ENCODE peak calls at places on chromosomes 12 and 14, in four cellular contexts. One of them, this sample, is unnamed.

GRCh38 chr14:21199611-21200570 is 44.0 kb upstream of the OR5AU1 start:
- DNase-seq in heart right ventricle: no peak
- DNase-seq in transverse colon: no peak
- DNase-seq in breast epithelium: no peak
- DNase-seq in this sample: no peak

GRCh38 chr14:67260965-67261364 is 19.7 kb downstream of the PALS1 start:
- DNase-seq in heart right ventricle: no peak
- DNase-seq in transverse colon: no peak
- DNase-seq in breast epithelium: no peak
- DNase-seq in this sample: no peak

GRCh38 chr14:72549848-72550247 is 344.1 kb downstream of the DPF3 start:
- DNase-seq in heart right ventricle: no peak
- DNase-seq in transverse colon: no peak
- DNase-seq in breast epithelium: no peak
- DNase-seq in this sample: no peak

GRCh38 chr12:106645465-106646330 is 62.9 kb downstream of the RFX4 start:
- DNase-seq in heart right ventricle: no peak
- DNase-seq in transverse colon: no peak
- DNase-seq in breast epithelium: no peak
- DNase-seq in this sample: no peak

GRCh38 chr12:132285991-132286681 is 43.3 kb downstream of the GALNT9 start:
- DNase-seq in heart right ventricle: peak
- DNase-seq in transverse colon: peak
- DNase-seq in breast epithelium: peak
- DNase-seq in this sample: no peak

GRCh38 chr14:92108345-92109254 is 2.2 kb upstream of the ATXN3 start:
- DNase-seq in heart right ventricle: no peak
- DNase-seq in transverse colon: no peak
- DNase-seq in breast epithelium: no peak
- DNase-seq in this sample: no peak

GRCh38 chr14:100504372-100505078 is 82.7 kb downstream of the BEGAIN start:
- DNase-seq in heart right ventricle: no peak
- DNase-seq in transverse colon: no peak
- DNase-seq in breast epithelium: no peak
- DNase-seq in this sample: no peak

GRCh38 chr12:113961921-113962710 is 4.0 kb downstream of the RBM19 start:
- DNase-seq in heart right ventricle: no peak
- DNase-seq in transverse colon: no peak
- DNase-seq in breast epithelium: no peak
- DNase-seq in this sample: no peak

GRCh38 chr14:80037349-80037748 is 174.0 kb downstream of the DIO2 start:
- DNase-seq in heart right ventricle: no peak
- DNase-seq in transverse colon: no peak
- DNase-seq in breast epithelium: no peak
- DNase-seq in this sample: no peak

GRCh38 chr14:70660967-70661871 is 19.5 kb downstream of the TTC9 start:
- DNase-seq in heart right ventricle: no peak
- DNase-seq in transverse colon: peak
- DNase-seq in breast epithelium: peak
- DNase-seq in this sample: no peak

GRCh38 chr12:7017870-7018349 is 366 bp downstream of the LPCAT3 start:
- DNase-seq in heart right ventricle: no peak
- DNase-seq in transverse colon: peak
- DNase-seq in breast epithelium: no peak
- DNase-seq in this sample: no peak

GRCh38 chr12:57522887-57523705 is 472 bp downstream of the MBD6 start:
- DNase-seq in heart right ventricle: peak
- DNase-seq in transverse colon: peak
- DNase-seq in breast epithelium: peak
- DNase-seq in this sample: peak

GRCh38 chr12:128133321-128134050 is 133.5 kb upstream of the TMEM132C start:
- DNase-seq in heart right ventricle: no peak
- DNase-seq in transverse colon: no peak
- DNase-seq in breast epithelium: no peak
- DNase-seq in this sample: no peak

GRCh38 chr14:23525611-23526010 is 26.0 kb downstream of the ZFHX2 start:
- DNase-seq in heart right ventricle: no peak
- DNase-seq in transverse colon: no peak
- DNase-seq in breast epithelium: no peak
- DNase-seq in this sample: no peak

GRCh38 chr14:23530360-23531055 is 21.1 kb downstream of the ZFHX2 start:
- DNase-seq in heart right ventricle: no peak
- DNase-seq in transverse colon: no peak
- DNase-seq in breast epithelium: no peak
- DNase-seq in this sample: no peak

GRCh38 chr14:23529016-23529740 is 22.4 kb downstream of the ZFHX2 start:
- DNase-seq in heart right ventricle: no peak
- DNase-seq in transverse colon: no peak
- DNase-seq in breast epithelium: no peak
- DNase-seq in this sample: no peak

GRCh38 chr14:23531391-23531790 is 20.2 kb downstream of the ZFHX2 start:
- DNase-seq in heart right ventricle: no peak
- DNase-seq in transverse colon: no peak
- DNase-seq in breast epithelium: no peak
- DNase-seq in this sample: no peak

DNA sequence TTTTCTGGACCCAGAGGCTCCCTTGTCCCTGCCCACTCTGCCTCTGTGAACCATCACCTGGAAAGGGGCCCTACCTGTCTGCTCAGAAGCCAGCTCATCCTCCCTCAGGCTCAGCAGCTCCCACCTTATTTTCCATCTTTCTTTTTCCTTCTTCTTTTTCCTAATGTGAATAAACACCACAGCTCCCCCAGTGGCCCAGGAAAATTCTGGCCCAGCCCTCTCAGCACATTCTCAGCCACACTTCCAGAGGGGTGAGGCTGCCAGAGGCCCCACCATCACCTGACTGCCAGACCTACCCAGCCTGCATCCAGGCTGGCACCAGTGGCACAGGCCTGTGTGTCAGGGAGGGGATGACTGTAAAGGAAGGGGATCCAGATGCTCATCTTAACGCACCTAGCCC is 23.0 kb downstream of the ZFHX2 start:
- DNase-seq in heart right ventricle: no peak
- DNase-seq in transverse colon: no peak
- DNase-seq in breast epithelium: no peak
- DNase-seq in this sample: no peak
- TF ChIP-seq CTCF in heart right ventricle: no peak
- TF ChIP-seq CTCF in transverse colon: no peak
- TF ChIP-seq CTCF in breast epithelium: no peak
- TF ChIP-seq CTCF in this sample: no peak

DNA sequence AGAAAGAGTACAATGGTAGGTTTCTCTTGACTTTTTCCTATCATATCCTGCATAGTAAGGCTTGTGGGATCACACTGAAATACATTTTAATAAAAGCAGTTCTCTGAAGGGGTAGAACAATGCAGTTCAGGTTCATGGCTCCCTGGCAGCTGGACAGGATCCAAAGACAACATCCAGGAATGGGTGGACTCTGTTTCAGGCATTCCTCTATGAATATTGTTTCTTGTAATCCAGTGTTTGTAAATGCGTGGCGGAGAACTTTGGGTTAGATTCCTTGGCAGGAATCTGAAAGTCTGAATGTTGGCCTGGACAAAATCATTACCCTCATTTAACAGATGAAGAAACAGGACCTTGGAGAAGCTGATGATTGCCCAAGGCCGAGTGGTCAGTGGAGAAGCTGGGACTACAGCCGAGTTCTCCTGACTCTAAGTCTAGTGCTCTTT is 43.5 kb downstream of the SYNE2 start:
- DNase-seq in heart right ventricle: peak
- DNase-seq in transverse colon: peak
- DNase-seq in breast epithelium: peak
- DNase-seq in this sample: peak
- H3K27ac ChIP-seq in heart right ventricle: peak
- H3K27ac ChIP-seq in transverse colon: peak
- H3K27ac ChIP-seq in breast epithelium: peak
- H3K27ac ChIP-seq in this sample: peak

DNA sequence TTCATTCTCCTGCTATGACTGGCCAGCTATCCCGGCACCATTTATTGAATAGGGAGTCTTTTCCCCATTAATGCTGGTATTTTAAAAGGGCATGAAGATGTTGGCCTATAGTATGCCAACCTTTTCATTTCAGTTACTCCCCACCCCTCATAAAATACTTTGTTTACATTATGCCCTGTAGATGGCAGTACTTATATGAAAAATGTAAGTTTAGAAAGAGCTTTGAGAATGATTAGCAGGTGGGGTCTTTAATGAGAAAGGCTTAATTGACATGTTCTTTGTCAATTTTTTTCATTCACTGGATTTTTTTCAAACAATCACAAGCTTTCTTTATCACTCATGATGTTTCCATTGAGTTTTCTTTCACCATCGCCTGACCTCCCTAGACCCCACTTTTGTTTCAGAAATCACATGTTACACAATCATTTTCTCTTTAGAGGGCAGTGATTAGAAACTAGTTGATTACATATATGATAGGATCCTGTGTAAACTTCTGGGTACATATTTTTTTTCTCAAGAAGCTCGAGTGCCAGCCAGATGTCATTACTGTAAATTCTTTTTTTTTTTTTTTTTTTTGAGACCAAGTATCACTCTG is 62.6 kb upstream of the PSMA6 start:
- DNase-seq in heart right ventricle: no peak
- DNase-seq in transverse colon: no peak
- DNase-seq in breast epithelium: no peak
- DNase-seq in this sample: no peak
- TF ChIP-seq CTCF in heart right ventricle: peak
- TF ChIP-seq CTCF in transverse colon: peak
- TF ChIP-seq CTCF in breast epithelium: no peak
- TF ChIP-seq CTCF in this sample: no peak

GRCh38 chr14:68544150-68544892 is 248.5 kb downstream of the ZFP36L1 start:
- DNase-seq in heart right ventricle: peak
- DNase-seq in transverse colon: peak
- DNase-seq in breast epithelium: peak
- DNase-seq in this sample: peak
- H3K27ac ChIP-seq in heart right ventricle: peak
- H3K27ac ChIP-seq in transverse colon: peak
- H3K27ac ChIP-seq in breast epithelium: peak
- H3K27ac ChIP-seq in this sample: peak

GRCh38 chr14:51600658-51601057 is 51.1 kb upstream of the FRMD6 start:
- DNase-seq in heart right ventricle: no peak
- DNase-seq in transverse colon: no peak
- DNase-seq in breast epithelium: no peak
- DNase-seq in this sample: no peak
- TF ChIP-seq CTCF in heart right ventricle: no peak
- TF ChIP-seq CTCF in transverse colon: no peak
- TF ChIP-seq CTCF in breast epithelium: no peak
- TF ChIP-seq CTCF in this sample: no peak

DNA sequence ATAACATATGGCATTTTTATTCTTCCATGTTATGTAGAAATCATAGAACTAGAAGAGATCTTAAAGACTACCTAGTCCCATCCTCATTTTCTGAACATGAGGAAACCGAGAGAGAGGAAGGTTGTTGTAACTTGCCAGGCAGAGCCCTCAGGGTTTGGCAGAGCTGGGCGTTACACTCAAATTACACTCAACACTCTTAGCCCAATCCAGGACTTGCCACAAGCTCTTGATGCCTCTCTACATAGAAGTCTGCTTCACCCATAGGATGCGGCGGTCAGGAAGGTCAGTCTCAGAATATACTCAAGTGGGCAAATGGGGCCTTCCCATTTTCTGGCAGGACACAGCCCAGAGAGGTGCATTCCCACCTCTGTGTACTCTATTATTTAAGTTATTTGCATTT is 208.1 kb downstream of the ZFP36L1 start:
- DNase-seq in heart right ventricle: no peak
- DNase-seq in transverse colon: no peak
- DNase-seq in breast epithelium: no peak
- DNase-seq in this sample: no peak
- H3K27ac ChIP-seq in heart right ventricle: no peak
- H3K27ac ChIP-seq in transverse colon: peak
- H3K27ac ChIP-seq in breast epithelium: peak
- H3K27ac ChIP-seq in this sample: no peak

DNA sequence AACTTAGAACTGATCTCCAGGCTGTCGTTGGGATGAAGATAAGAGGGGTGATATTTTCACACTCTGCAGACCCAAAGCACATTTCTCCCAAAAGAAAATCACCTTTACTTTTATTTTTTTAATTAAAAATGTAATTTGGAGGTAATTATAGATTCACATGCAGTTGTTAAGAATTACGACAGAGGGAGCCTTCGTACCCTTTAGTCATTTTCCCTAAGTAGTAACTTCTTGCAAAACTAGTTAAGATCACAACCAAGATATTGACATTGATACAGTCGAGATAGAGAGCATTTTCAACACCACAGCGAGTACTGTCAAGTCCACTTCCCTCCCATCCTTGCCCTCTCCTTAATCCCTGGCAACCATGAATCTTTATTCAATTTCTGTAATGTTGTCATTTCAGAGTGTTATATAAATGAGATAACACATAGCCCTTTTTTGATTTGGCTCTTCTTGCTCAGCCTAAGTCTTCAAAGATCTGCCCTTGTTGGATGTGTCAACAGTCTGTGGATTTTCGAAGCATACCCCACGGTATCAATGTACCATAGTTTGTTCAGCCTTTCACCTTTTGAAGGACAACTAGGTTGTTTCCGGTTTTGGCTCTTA is 39.6 kb downstream of the DNAH10 start:
- DNase-seq in heart right ventricle: no peak
- DNase-seq in transverse colon: no peak
- DNase-seq in breast epithelium: no peak
- DNase-seq in this sample: no peak
- TF ChIP-seq CTCF in heart right ventricle: no peak
- TF ChIP-seq CTCF in transverse colon: peak
- TF ChIP-seq CTCF in breast epithelium: no peak
- TF ChIP-seq CTCF in this sample: no peak